ENCODE peak calls at places on chromosome 19, in ten cellular contexts. Y is colonic mucosa, E is adrenal gland, M is GM23338, A is PC-3, K is testis, Q is sigmoid colon, C is suprapubic skin, B is heart right ventricle, D is ovary. P is an unnamed sample. For H3K4me1, the result is how much of the 10 kb centered on the place peaks cover.

GRCh38 chr19:28289294-28290063 is 923.5 kb downstream of the UQCRFS1 start:
- DNase-seq in Y (peak), E (peak), M (no peak), A (no peak), K (peak), Q (no peak), C (no peak), B (no peak), D (no peak), P (no peak)

GRCh38 chr19:51514866-51515481 is 13.4 kb upstream of the SIGLEC12 start:
- DNase-seq in Y (no peak), E (no peak), M (peak), A (peak), K (no peak), Q (no peak), C (no peak), B (no peak), D (no peak), P (no peak)

GRCh38 chr19:33435706-33436359 is 62.3 kb downstream of the CEBPG start:
- DNase-seq in Y (no peak), E (no peak), M (no peak), A (no peak), K (no peak), Q (peak), C (no peak), B (no peak), D (no peak), P (no peak)

GRCh38 chr19:10998045-10998533 is 37.3 kb downstream of the SMARCA4 start:
- DNase-seq in Y (peak), E (peak), M (no peak), A (peak), K (peak), Q (no peak), C (no peak), B (no peak), D (no peak), P (peak)

GRCh38 chr19:42323852-42324654 is 1.4 kb upstream of the MEGF8 start:
- DNase-seq in Y (no peak), E (peak), M (peak), A (no peak), K (no peak), Q (no peak), C (no peak), B (no peak), D (no peak), P (no peak)

GRCh38 chr19:48405010-48405659 is 11.7 kb downstream of the GRIN2D start:
- DNase-seq in Y (no peak), E (no peak), M (no peak), A (no peak), K (no peak), Q (no peak), C (no peak), B (no peak), D (no peak), P (no peak)

GRCh38 chr19:30498707-30499106 is 126.5 kb downstream of the ZNF536 start:
- DNase-seq in Y (no peak), E (no peak), M (peak), A (no peak), K (no peak), Q (no peak), C (no peak), B (no peak), D (no peak), P (no peak)

GRCh38 chr19:49772850-49773432 is 6.1 kb downstream of the AP2A1 start:
- DNase-seq in Y (no peak), E (no peak), M (no peak), A (no peak), K (no peak), Q (no peak), C (no peak), B (no peak), D (no peak), P (no peak)

GRCh38 chr19:19554074-19555023 is 16.3 kb downstream of the CILP2 start:
- DNase-seq in Y (peak), E (peak), M (peak), A (peak), K (peak), Q (no peak), C (no peak), B (no peak), D (no peak), P (peak)

GRCh38 chr19:33434886-33435705 is 61.6 kb downstream of the CEBPG start:
- DNase-seq in Y (no peak), E (no peak), M (no peak), A (no peak), K (no peak), Q (peak), C (no peak), B (no peak), D (no peak), P (no peak)

GRCh38 chr19:23996549-23996948 is 81.9 kb downstream of the ZNF726 start:
- DNase-seq in Y (no peak), E (no peak), M (peak), A (peak), K (peak), Q (no peak), C (no peak), B (no peak), D (no peak), P (no peak)

GRCh38 chr19:55580628-55581144 is at the start of gene ZNF579:
- DNase-seq in Y (peak), E (peak), M (peak), A (peak), K (peak), Q (peak), C (peak), B (peak), D (peak), P (peak)

GRCh38 chr19:18313398-18313797 is 9.5 kb downstream of the LSM4 start:
- DNase-seq in Y (no peak), E (no peak), M (no peak), A (no peak), K (no peak), Q (no peak), C (no peak), B (no peak), D (no peak), P (no peak)

GRCh38 chr19:52665529-52665928 is 27.4 kb upstream of the ZNF83 start:
- DNase-seq in Y (no peak), E (no peak), M (no peak), A (peak), K (no peak), Q (no peak), C (no peak), B (no peak), D (no peak), P (no peak)

GRCh38 chr19:36417752-36418286 is 625 bp downstream of the ZFP82 start:
- DNase-seq in Y (peak), E (no peak), M (peak), A (no peak), K (peak), Q (no peak), C (no peak), B (no peak), D (no peak), P (no peak)

GRCh38 chr19:6023085-6023682 is 45.2 kb upstream of the RANBP3 start:
- DNase-seq in Y (no peak), E (no peak), M (no peak), A (peak), K (peak), Q (peak), C (no peak), B (no peak), D (no peak), P (no peak)

GRCh38 chr19:50008532-50008931 is 16.6 kb downstream of the VRK3 start:
- DNase-seq in Y (no peak), E (peak), M (peak), A (no peak), K (peak), Q (no peak), C (no peak), B (no peak), D (no peak), P (no peak)

GRCh38 chr19:18390075-18390909 is 4.3 kb downstream of the GDF15 start:
- DNase-seq in Y (no peak), E (no peak), M (no peak), A (no peak), K (no peak), Q (no peak), C (no peak), B (no peak), D (no peak), P (no peak)

GRCh38 chr19:2119916-2120785 is 23.4 kb downstream of the IZUMO4 start:
- DNase-seq in Y (no peak), E (no peak), M (no peak), A (no peak), K (no peak), Q (no peak), C (no peak), B (no peak), D (no peak), P (no peak)

GRCh38 chr19:50928841-50929240 is 17.6 kb upstream of the KLK4 start:
- DNase-seq in Y (no peak), E (no peak), M (peak), A (peak), K (no peak), Q (no peak), C (no peak), B (no peak), D (no peak), P (no peak)

GRCh38 chr19:41896581-41896942 is 13.6 kb downstream of the ARHGEF1 start:
- DNase-seq in Y (no peak), E (no peak), M (no peak), A (no peak), K (no peak), Q (no peak), C (no peak), B (no peak), D (no peak), P (no peak)

DNA sequence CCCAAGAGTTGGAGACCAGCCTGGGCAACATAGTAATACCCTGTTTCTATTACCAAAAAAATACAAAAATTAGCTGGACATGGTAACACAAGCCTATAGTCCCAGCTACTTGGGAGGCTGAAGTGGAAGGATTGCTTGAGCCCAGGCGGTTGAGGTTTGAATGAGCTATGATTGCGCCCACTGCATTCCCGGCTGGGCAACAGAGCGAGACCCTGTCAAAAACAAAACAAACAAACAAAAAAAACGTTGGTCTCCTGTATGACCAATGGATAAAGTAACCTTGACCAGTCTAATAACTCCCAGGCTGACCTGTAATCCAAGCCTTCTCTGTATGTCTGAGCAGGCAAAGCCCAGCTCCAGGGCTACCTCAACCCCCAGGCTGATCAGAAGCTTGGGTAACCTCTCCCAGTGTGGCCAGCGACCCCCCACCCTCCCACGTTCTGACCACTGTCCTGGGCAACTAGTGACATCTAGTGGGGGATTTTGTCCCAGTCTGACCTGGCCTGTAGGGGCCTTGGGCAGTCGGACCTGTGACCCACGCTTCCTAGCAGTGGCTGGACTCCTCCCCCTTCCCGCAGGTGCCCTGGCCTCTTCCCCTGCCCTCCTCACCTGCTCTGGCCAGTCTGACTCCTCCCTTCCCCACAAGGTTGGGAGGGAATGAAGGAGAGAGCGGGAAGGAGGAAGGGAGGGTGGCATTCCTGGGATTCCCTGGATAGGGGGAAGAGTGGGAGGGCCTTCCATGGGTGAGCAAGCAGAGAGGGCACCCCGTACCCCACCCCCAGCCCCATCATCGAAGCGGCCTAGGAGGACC is 1.0 kb upstream of the BCAM start:
- DNase-seq in Y (peak), E (peak), M (peak), A (peak), K (no peak), Q (no peak), C (no peak), B (peak), D (peak), P (peak)
- TF ChIP-seq CTCF in Y (peak), E (peak), M (peak), A (peak), K (peak), Q (peak), C (no peak), B (peak), D (no peak), P (no peak)

DNA sequence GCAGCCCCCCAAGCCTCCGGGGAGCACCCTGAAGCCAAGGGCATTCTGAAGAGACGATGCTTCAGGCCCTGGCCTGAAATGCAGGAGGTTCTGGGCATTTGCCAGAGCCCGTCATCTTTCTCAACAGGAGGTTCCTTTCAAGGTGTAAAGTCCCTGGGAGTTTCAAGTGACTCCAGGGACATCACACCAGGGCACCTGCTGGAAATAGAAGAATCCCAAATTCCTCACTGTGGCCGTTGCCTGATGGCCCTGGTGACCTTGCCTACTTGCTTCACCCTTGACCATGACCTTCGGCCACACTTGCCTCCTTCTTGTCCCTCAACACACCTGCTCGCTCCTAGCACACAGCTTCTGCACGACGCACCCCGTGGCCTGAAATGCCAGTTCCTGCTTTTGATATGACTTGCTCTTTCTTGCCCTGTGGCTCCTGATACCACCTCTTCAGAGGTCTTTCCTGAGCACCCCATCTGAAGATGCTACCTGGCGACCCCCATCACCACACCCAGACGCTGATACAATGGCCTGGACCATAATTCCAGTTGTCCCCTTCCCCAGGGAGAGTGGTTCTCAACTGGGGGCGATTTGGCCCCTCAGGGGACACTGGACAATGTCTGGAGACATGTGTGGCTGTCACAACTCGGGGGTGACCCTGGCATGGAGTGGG is 3.5 kb downstream of the DPP9 start:
- DNase-seq in Y (no peak), E (no peak), M (no peak), A (no peak), K (no peak), Q (no peak), C (no peak), B (no peak), D (no peak), P (no peak)
- H3K27ac ChIP-seq in Y (no peak), E (no peak), M (no peak), A (no peak), K (no peak), Q (no peak), C (no peak), B (no peak), D (no peak), P (no peak)

DNA sequence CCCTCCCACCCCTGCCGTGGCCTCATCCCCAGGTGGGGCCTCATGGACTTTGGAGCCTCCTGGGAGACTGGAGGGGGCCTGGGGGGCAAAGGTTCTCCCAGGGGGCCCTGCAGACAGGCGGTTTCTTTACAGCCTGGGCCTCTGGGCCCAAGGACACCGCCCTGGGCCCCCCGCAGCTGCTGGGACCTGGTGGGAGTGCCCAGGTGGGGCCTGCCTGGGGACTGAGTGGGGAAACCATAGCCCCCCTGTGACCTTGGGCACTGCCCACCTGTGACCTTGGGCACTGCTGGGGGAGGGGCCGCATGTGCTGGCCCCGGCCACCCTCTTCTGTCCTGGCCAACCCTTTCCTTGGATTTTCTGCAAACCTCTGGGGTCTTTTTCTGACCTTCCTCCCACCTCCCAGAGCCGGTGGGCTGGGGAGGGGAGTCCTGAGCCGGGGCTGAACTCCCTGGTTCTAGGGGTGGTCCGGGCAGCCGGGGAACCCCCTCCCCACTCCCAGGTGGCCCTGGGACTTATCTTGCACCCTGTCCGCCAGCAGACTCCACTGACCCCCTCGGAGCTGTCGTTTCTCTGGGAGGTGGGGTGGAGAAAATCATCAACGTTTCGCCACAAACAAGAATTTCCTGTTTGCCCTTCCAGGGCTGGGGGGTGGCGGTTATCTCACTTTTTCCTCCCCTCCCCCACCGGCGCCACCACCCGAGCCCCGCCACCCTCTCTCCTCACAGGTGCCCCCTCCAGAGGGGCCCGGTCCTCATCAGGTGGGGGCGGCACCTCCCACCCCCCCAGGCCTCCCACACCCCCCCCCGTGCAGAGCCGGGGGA is 27.1 kb downstream of the ARID3A start:
- DNase-seq in Y (peak), E (no peak), M (peak), A (peak), K (no peak), Q (no peak), C (no peak), B (no peak), D (no peak), P (no peak)
- H3K4me1 ChIP-seq in Y (under half), E (under half), M (under half), A (under half), K (under half), Q (under half), C (under half), B (under half), D (under half), P (under half)

GRCh38 chr19:40445637-40445944 is 1.5 kb upstream of the SERTAD3 start:
- DNase-seq in Y (no peak), E (no peak), M (no peak), A (no peak), K (no peak), Q (no peak), C (no peak), B (no peak), D (no peak), P (no peak)

GRCh38 chr19:40443930-40444180 is 280 bp downstream of the SERTAD3 start:
- DNase-seq in Y (no peak), E (no peak), M (peak), A (no peak), K (no peak), Q (no peak), C (no peak), B (no peak), D (no peak), P (no peak)

GRCh38 chr19:40445006-40445312 is 824 bp upstream of the SERTAD3 start:
- DNase-seq in Y (no peak), E (no peak), M (no peak), A (no peak), K (no peak), Q (no peak), C (no peak), B (no peak), D (no peak), P (no peak)

GRCh38 chr19:40443131-40443929 is 805 bp downstream of the SERTAD3 start:
- DNase-seq in Y (peak), E (peak), M (peak), A (peak), K (peak), Q (peak), C (peak), B (peak), D (peak), P (peak)

DNA sequence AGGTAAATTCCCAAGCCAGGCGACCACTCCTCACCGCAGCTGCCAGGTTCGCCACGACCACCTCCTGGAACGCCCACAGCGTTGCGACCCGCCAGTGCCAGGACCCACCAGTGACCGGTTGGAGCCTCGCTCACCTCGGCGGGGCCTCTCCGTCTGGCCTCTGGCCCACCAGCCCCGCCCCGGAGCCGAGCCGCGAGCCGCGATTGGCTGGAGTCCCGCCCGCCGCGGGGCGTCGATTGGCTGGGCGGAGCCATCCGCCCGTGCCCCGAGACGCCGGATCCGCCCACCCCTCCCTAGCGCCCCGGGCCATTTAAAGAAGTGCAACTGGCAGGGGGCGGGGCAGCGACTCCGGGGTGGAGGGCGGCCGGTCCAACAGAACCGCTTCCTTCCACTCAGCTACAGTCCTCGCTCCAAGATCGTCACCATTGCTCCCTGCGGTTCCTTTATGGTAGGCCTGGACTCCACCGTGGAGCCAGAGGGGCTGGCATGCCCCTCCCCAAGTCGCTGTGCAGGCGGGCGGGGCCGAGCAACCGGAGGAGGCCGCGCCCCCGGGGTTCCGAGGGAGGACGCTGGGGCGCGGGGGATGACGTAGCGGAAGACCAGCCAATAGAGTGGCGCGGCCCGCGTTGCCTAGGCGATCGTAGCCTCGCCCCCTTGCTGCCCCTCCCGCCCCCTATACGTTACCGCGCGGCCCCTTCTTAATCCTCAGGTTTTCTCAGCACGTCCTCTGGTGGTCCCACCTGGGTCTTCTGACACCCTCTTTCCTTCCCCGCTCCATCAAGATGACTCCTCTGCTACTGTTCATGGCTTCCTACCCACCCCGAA is at the start of gene SERTAD3:
- DNase-seq in Y (peak), E (peak), M (peak), A (peak), K (peak), Q (peak), C (peak), B (peak), D (peak), P (peak)
- TF ChIP-seq CTCF in Y (no peak), E (no peak), M (peak), A (no peak), K (no peak), Q (peak), C (no peak), B (peak), D (no peak), P (no peak)

GRCh38 chr19:47105874-47106273 is 7.7 kb downstream of the ZC3H4 start:
- DNase-seq in Y (no peak), E (no peak), M (no peak), A (no peak), K (no peak), Q (no peak), C (no peak), B (no peak), D (no peak), P (no peak)
- H3K27ac ChIP-seq in Y (peak), E (no peak), M (peak), A (no peak), K (no peak), Q (peak), C (peak), B (no peak), D (no peak), P (peak)

DNA sequence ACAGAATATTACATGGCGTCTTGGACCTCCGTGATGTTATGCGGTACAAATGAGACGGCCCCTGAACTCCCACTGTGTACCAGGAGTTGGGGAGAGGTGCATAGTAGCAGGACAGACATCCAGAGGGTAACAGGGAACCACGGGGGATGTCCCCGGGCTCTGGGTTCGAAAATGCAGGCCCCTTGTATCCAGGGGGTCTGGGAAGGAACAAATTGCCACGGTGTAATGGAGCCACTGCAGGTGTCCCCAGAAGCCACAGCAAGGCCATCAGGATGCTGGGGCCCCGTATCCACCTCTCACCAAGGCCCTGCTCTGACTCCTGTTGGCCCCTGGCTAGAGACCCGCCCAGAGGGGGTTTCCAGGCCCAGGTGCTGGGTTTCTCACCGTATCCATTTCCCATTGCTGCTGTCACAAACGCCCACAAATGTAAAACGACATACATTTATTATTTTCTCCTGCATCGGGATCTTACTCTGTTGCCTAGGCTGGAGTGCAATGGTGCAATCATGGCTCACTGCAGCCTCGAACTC is 77.8 kb downstream of the INSR start:
- DNase-seq in Y (no peak), E (no peak), M (no peak), A (no peak), K (no peak), Q (no peak), C (no peak), B (no peak), D (no peak), P (no peak)
- H3K4me1 ChIP-seq in Y (under half), E (under half), M (under half), A (under half), K (under half), Q (under half), C (under half), B (under half), D (under half), P (under half)